ENCODE peak calls at places on chromosomes 6 and 20, in four cellular contexts. One of them, this sample, is unnamed. For H3K9me3, the result is how much of the 10 kb centered on the place peaks cover.

GRCh38 chr6:167139761-167140160 is 16.9 kb downstream of the CCR6 start:
- DNase-seq in cardiac muscle cell: no peak
- DNase-seq in CD8-positive, alpha-beta memory T cell: no peak
- DNase-seq in AG04450: no peak
- DNase-seq in this sample: no peak

GRCh38 chr20:43583982-43584432 is 6.7 kb upstream of the IFT52 start:
- DNase-seq in CD8-positive, alpha-beta memory T cell: no peak
- DNase-seq in cardiac muscle cell: peak
- DNase-seq in AG04450: peak
- DNase-seq in this sample: peak

GRCh38 chr6:137867685-137868509 is 838 bp downstream of the TNFAIP3 start:
- DNase-seq in AG04450: no peak
- DNase-seq in CD8-positive, alpha-beta memory T cell: no peak
- DNase-seq in cardiac muscle cell: peak
- DNase-seq in this sample: peak

GRCh38 chr20:40442181-40442963 is 246.7 kb downstream of the MAFB start:
- DNase-seq in AG04450: no peak
- DNase-seq in CD8-positive, alpha-beta memory T cell: no peak
- DNase-seq in cardiac muscle cell: peak
- DNase-seq in this sample: no peak

GRCh38 chr20:6402026-6402425 is 279.2 kb upstream of the FERMT1 start:
- DNase-seq in AG04450: no peak
- DNase-seq in cardiac muscle cell: no peak
- DNase-seq in CD8-positive, alpha-beta memory T cell: no peak
- DNase-seq in this sample: no peak

GRCh38 chr6:150719099-150719767 is 119.5 kb downstream of the PLEKHG1 start:
- DNase-seq in AG04450: no peak
- DNase-seq in CD8-positive, alpha-beta memory T cell: no peak
- DNase-seq in cardiac muscle cell: no peak
- DNase-seq in this sample: no peak

GRCh38 chr20:47232518-47232917 is 124.0 kb downstream of the ZMYND8 start:
- DNase-seq in AG04450: no peak
- DNase-seq in CD8-positive, alpha-beta memory T cell: no peak
- DNase-seq in cardiac muscle cell: no peak
- DNase-seq in this sample: no peak

GRCh38 chr6:44105146-44105545 is 22.1 kb downstream of the MRPL14 start:
- DNase-seq in CD8-positive, alpha-beta memory T cell: no peak
- DNase-seq in AG04450: no peak
- DNase-seq in cardiac muscle cell: no peak
- DNase-seq in this sample: no peak

GRCh38 chr6:118542184-118542952 is 5.7 kb upstream of the PLN start:
- DNase-seq in cardiac muscle cell: no peak
- DNase-seq in AG04450: no peak
- DNase-seq in CD8-positive, alpha-beta memory T cell: no peak
- DNase-seq in this sample: no peak

GRCh38 chr6:150016324-150017185 is 8.8 kb downstream of the RAET1L start:
- DNase-seq in CD8-positive, alpha-beta memory T cell: peak
- DNase-seq in cardiac muscle cell: peak
- DNase-seq in AG04450: peak
- DNase-seq in this sample: peak

GRCh38 chr6:52726741-52727535 is 36.3 kb downstream of the GSTA2 start:
- DNase-seq in AG04450: no peak
- DNase-seq in CD8-positive, alpha-beta memory T cell: no peak
- DNase-seq in cardiac muscle cell: no peak
- DNase-seq in this sample: no peak

GRCh38 chr20:34312024-34312460 is 8.9 kb upstream of the AHCY start:
- DNase-seq in AG04450: no peak
- DNase-seq in CD8-positive, alpha-beta memory T cell: no peak
- DNase-seq in cardiac muscle cell: no peak
- DNase-seq in this sample: peak

GRCh38 chr6:136751478-136751956 is 40.8 kb downstream of the MAP3K5 start:
- DNase-seq in cardiac muscle cell: no peak
- DNase-seq in AG04450: no peak
- DNase-seq in CD8-positive, alpha-beta memory T cell: no peak
- DNase-seq in this sample: peak

GRCh38 chr6:147974376-147974775 is 368.3 kb upstream of the SASH1 start:
- DNase-seq in AG04450: no peak
- DNase-seq in cardiac muscle cell: no peak
- DNase-seq in CD8-positive, alpha-beta memory T cell: no peak
- DNase-seq in this sample: no peak

DNA sequence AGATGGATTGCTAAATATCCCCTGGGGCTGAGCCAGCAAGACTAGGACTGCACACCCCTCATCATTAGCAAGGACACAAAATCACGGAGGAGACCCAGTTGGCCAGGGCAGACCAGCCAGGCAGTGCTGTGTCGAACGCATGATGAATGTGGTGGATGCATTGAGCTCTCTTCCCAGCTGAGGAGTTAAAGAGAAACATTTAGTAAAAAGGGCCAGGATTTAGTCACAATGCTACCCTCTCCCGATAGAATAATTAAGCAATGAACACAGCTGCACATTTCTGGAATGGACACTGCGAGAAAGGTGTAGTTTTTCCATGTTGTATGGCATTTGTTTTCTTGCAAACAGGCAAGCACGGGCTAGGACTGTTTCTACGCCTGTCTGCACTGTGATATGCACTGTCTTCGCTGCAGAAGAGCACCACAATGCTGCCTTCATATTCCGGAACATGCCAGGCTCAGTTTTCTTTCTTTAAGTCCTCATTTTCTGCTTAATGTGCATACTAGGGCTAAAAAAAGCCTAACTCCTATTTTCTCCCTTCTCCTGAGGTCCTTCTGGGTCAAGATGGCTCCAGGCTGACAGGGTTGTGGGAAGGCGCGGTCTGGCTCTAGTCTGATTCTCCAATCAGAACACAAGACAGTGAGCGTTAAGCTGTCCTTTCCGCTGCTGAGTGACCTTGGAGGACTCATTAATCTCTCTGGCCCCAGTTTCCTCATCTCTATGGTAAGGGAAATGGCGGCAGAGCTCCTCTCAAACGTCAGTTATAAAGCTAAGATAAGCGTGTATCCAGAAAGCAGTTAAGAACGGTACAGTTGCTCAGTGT is 380.0 kb downstream of the C6orf118 start:
- DNase-seq in CD8-positive, alpha-beta memory T cell: no peak
- DNase-seq in AG04450: no peak
- DNase-seq in cardiac muscle cell: no peak
- DNase-seq in this sample: no peak
- H3K9me3 ChIP-seq in CD8-positive, alpha-beta memory T cell: under half
- H3K9me3 ChIP-seq in AG04450: under half
- H3K9me3 ChIP-seq in cardiac muscle cell: under half
- H3K9me3 ChIP-seq in this sample: under half

GRCh38 chr20:60648556-60648955 is 603.5 kb upstream of the CDH4 start:
- DNase-seq in AG04450: no peak
- DNase-seq in CD8-positive, alpha-beta memory T cell: no peak
- DNase-seq in cardiac muscle cell: no peak
- DNase-seq in this sample: no peak
- H3K9me3 ChIP-seq in AG04450: under half
- H3K9me3 ChIP-seq in CD8-positive, alpha-beta memory T cell: under half
- H3K9me3 ChIP-seq in cardiac muscle cell: under half
- H3K9me3 ChIP-seq in this sample: under half

GRCh38 chr6:30283761-30284160 is 43.0 kb upstream of the TRIM39 start:
- DNase-seq in AG04450: no peak
- DNase-seq in cardiac muscle cell: no peak
- DNase-seq in CD8-positive, alpha-beta memory T cell: no peak
- DNase-seq in this sample: no peak

GRCh38 chr6:30287139-30287538 is 39.6 kb upstream of the TRIM39 start:
- DNase-seq in CD8-positive, alpha-beta memory T cell: no peak
- DNase-seq in cardiac muscle cell: no peak
- DNase-seq in AG04450: no peak
- DNase-seq in this sample: no peak

DNA sequence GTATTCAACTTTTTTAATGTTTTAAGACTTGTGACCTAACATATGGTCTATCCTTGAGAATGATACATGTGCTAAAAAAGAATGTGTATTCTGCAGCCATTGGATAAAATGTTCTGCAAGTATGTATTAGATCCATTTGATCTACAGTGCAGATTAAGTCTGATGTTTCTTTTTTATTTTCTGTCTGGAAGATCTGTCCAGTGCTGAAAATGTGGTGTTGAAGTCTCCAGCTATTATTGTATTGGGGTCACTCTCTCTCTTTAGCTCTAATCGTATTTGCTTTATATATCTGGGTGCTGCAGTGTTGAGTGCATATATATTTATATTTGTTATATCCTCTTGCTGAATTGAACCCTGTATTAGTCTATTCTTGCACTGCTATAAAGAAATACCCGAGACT is 44.2 kb upstream of the TRIM39 start:
- DNase-seq in CD8-positive, alpha-beta memory T cell: no peak
- DNase-seq in cardiac muscle cell: no peak
- DNase-seq in AG04450: no peak
- DNase-seq in this sample: no peak
- H3K9me3 ChIP-seq in CD8-positive, alpha-beta memory T cell: half or more
- H3K9me3 ChIP-seq in cardiac muscle cell: under half
- H3K9me3 ChIP-seq in AG04450: under half
- H3K9me3 ChIP-seq in this sample: under half

GRCh38 chr6:14380421-14380820 is 262.8 kb downstream of the CD83 start:
- DNase-seq in cardiac muscle cell: no peak
- DNase-seq in AG04450: no peak
- DNase-seq in CD8-positive, alpha-beta memory T cell: no peak
- DNase-seq in this sample: no peak
- H3K9me3 ChIP-seq in cardiac muscle cell: under half
- H3K9me3 ChIP-seq in AG04450: under half
- H3K9me3 ChIP-seq in CD8-positive, alpha-beta memory T cell: under half
- H3K9me3 ChIP-seq in this sample: under half

GRCh38 chr6:246349-246748 is 45.9 kb upstream of the DUSP22 start:
- DNase-seq in AG04450: no peak
- DNase-seq in cardiac muscle cell: no peak
- DNase-seq in CD8-positive, alpha-beta memory T cell: no peak
- DNase-seq in this sample: no peak
- H3K9me3 ChIP-seq in AG04450: under half
- H3K9me3 ChIP-seq in cardiac muscle cell: under half
- H3K9me3 ChIP-seq in CD8-positive, alpha-beta memory T cell: under half
- H3K9me3 ChIP-seq in this sample: under half

DNA sequence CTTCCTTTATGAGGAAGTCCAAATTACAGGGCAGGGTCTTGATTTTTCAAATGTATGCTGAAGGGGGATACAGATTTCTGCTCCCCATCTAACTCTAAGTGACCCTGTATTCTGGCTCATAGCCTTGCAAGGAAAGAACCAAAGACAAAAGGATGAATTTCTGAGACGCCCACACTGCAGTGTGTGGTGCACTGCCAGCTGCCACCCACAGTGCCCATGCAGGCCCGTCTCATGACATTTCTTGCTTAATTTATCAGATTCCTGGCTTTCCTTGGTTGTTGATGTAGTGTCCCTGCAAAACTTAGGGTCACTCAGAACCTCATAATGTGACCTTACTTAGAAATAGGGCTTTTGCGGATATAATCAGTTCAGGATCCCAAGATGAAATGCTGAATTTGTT is 68.0 kb downstream of the CBLN4 start:
- DNase-seq in cardiac muscle cell: no peak
- DNase-seq in CD8-positive, alpha-beta memory T cell: no peak
- DNase-seq in AG04450: no peak
- DNase-seq in this sample: no peak
- H3K9me3 ChIP-seq in cardiac muscle cell: under half
- H3K9me3 ChIP-seq in CD8-positive, alpha-beta memory T cell: under half
- H3K9me3 ChIP-seq in AG04450: under half
- H3K9me3 ChIP-seq in this sample: under half

GRCh38 chr20:16035576-16035975 is 537.7 kb downstream of the KIF16B start:
- DNase-seq in AG04450: no peak
- DNase-seq in cardiac muscle cell: no peak
- DNase-seq in CD8-positive, alpha-beta memory T cell: no peak
- DNase-seq in this sample: no peak

GRCh38 chr20:16028923-16029322 is 544.3 kb downstream of the KIF16B start:
- DNase-seq in CD8-positive, alpha-beta memory T cell: no peak
- DNase-seq in cardiac muscle cell: no peak
- DNase-seq in AG04450: no peak
- DNase-seq in this sample: no peak

GRCh38 chr20:16027710-16028109 is 545.5 kb downstream of the KIF16B start:
- DNase-seq in CD8-positive, alpha-beta memory T cell: no peak
- DNase-seq in AG04450: no peak
- DNase-seq in cardiac muscle cell: no peak
- DNase-seq in this sample: no peak

GRCh38 chr20:16025084-16025483 is 548.2 kb downstream of the KIF16B start:
- DNase-seq in cardiac muscle cell: no peak
- DNase-seq in CD8-positive, alpha-beta memory T cell: no peak
- DNase-seq in AG04450: no peak
- DNase-seq in this sample: no peak

DNA sequence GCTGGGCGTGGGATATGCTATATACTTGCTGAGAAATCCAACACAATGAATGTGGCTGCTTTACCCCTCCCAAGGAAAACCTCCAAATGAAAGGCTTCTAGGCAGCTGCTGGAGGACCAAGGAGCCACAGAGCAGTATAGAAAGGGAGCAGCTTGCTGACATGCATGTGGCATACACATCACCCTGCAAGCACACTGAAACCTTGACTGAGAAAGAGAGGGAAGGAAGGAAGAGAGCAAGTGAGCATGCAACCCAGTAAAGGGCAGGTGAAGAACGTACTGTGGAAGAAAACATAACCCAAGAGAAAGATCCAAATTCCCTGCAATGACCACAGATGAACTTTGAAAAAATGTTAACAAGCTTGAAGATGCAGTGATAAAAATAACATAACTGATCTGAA is 543.0 kb downstream of the KIF16B start:
- DNase-seq in AG04450: no peak
- DNase-seq in cardiac muscle cell: no peak
- DNase-seq in CD8-positive, alpha-beta memory T cell: no peak
- DNase-seq in this sample: no peak
- H3K9me3 ChIP-seq in AG04450: under half
- H3K9me3 ChIP-seq in cardiac muscle cell: under half
- H3K9me3 ChIP-seq in CD8-positive, alpha-beta memory T cell: under half
- H3K9me3 ChIP-seq in this sample: under half

GRCh38 chr20:59656417-59656816 is 52.1 kb downstream of the PHACTR3 start:
- DNase-seq in CD8-positive, alpha-beta memory T cell: no peak
- DNase-seq in cardiac muscle cell: no peak
- DNase-seq in AG04450: no peak
- DNase-seq in this sample: no peak
- H3K9me3 ChIP-seq in CD8-positive, alpha-beta memory T cell: under half
- H3K9me3 ChIP-seq in cardiac muscle cell: under half
- H3K9me3 ChIP-seq in AG04450: under half
- H3K9me3 ChIP-seq in this sample: under half